ENCODE peak calls at places on chromosome 12, in seven cellular contexts. P, X, L, A, Y, W and R are unnamed samples.

GRCh38 chr12:59587710-59588109 is 8.1 kb upstream of the SLC16A7 start:
- DNase-seq in P (no peak), X (no peak), L (no peak), A (no peak), Y (no peak), W (no peak), R (no peak)

GRCh38 chr12:30754383-30754749 is 385 bp downstream of the CAPRIN2 start:
- DNase-seq in P (no peak), X (no peak), L (no peak), A (no peak), Y (peak; percentile 61), W (no peak), R (peak; percentile 9)

GRCh38 chr12:80469681-80470080 is 25.6 kb downstream of the PTPRQ start:
- DNase-seq in P (no peak), X (no peak), L (no peak), A (no peak), Y (no peak), W (no peak), R (peak; percentile 6)

GRCh38 chr12:110042260-110042659 is 6.1 kb downstream of the C12orf76 start:
- DNase-seq in P (no peak), X (no peak), L (no peak), A (no peak), Y (no peak), W (no peak), R (no peak)

GRCh38 chr12:1496162-1496925 is 98.0 kb downstream of the FBXL14 start:
- DNase-seq in P (peak; percentile 74), X (peak; percentile 33), L (peak; percentile 62), A (no peak), Y (no peak), W (no peak), R (no peak)

GRCh38 chr12:67515679-67516363 is 132.7 kb upstream of the DYRK2 start:
- DNase-seq in P (no peak), X (no peak), L (no peak), A (no peak), Y (peak; percentile 89), W (no peak), R (no peak)

GRCh38 chr12:115337693-115338543 is 653.9 kb upstream of the TBX3 start:
- DNase-seq in P (peak; percentile 68), X (peak; percentile 55), L (no peak), A (peak; percentile 39), Y (no peak), W (peak; percentile 18), R (peak; percentile 92)

GRCh38 chr12:25594376-25594775 is 41.3 kb upstream of the LMNTD1 start:
- DNase-seq in P (no peak), X (no peak), L (no peak), A (no peak), Y (no peak), W (no peak), R (no peak)

GRCh38 chr12:121776190-121777098 is 17.0 kb downstream of the RHOF start:
- DNase-seq in P (peak; percentile 87), X (peak; percentile 85), L (no peak), A (no peak), Y (peak; percentile 86), W (peak; percentile 88), R (no peak)

GRCh38 chr12:81164827-81165226 is 86.9 kb downstream of the ACSS3 start:
- DNase-seq in P (no peak), X (no peak), L (no peak), A (no peak), Y (no peak), W (no peak), R (no peak)

GRCh38 chr12:33795536-33795935 is 226.8 kb upstream of the ALG10 start:
- DNase-seq in P (no peak), X (no peak), L (no peak), A (no peak), Y (no peak), W (no peak), R (peak; percentile 86)

GRCh38 chr12:14995583-14996425 is 23.0 kb downstream of the PDE6H start:
- DNase-seq in P (no peak), X (no peak), L (no peak), A (peak; percentile 63), Y (peak; percentile 78), W (no peak), R (peak; percentile 40)

GRCh38 chr12:6332459-6332858 is 9.4 kb downstream of the TNFRSF1A start:
- DNase-seq in P (no peak), X (no peak), L (no peak), A (no peak), Y (no peak), W (no peak), R (peak; percentile 93)

GRCh38 chr12:6334359-6334758 is 7.5 kb downstream of the TNFRSF1A start:
- DNase-seq in P (no peak), X (no peak), L (no peak), A (no peak), Y (no peak), W (no peak), R (no peak)

GRCh38 chr12:6330999-6331714 is 10.7 kb downstream of the TNFRSF1A start:
- DNase-seq in P (no peak), X (no peak), L (no peak), A (no peak), Y (no peak), W (no peak), R (no peak)

GRCh38 chr12:6333566-6333965 is 8.3 kb downstream of the TNFRSF1A start:
- DNase-seq in P (no peak), X (no peak), L (peak; percentile 84), A (no peak), Y (no peak), W (no peak), R (peak; percentile 89)

GRCh38 chr12:6333029-6333428 is 8.8 kb downstream of the TNFRSF1A start:
- DNase-seq in P (no peak), X (no peak), L (no peak), A (no peak), Y (peak; percentile 45), W (no peak), R (no peak)
- H3K27ac ChIP-seq in P (no peak overlapping the region), X (no peak overlapping the region), L (peak overlapping the region; percentile 97), A (peak overlapping the region; percentile 11), Y (peak overlapping the region; percentile 44), W (peak overlapping the region; percentile 95), R (peak overlapping the region; percentile 24)

DNA sequence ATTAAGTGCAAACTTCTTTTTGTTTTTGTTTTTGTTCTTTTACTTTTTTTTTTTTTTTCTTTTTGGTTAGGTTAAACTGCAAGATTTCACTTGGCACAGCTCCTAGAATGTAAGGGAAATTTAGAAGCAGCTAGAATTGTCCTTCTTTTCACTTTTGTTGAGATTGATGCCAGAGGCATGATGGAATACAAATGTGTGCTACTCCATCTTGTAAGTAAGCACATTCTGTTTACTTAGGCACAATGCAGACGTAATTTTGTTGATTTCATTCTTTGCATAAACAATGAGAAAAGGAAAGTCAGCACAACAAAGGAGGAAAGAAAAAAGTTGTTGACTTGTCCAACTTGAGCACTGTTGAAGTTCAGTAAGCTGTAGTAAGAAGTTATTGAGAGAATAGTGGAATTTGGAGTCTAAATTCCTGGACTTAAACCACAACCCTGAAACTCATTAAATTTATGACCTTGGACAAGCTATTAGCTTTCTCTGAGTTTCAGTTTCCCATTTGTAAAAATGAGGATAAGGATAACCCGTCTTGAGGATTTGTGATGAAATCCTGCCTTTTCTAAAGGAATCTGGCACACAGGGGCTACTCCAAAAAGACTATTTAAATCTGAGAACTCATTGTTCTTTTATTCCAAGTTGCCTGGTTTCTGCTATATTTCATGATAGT is 19.5 kb upstream of the CNTN1 start:
- DNase-seq in P (no peak), X (no peak), L (no peak), A (no peak), Y (no peak), W (no peak), R (no peak)
- H3K4me1 ChIP-seq in P (no peaks in the 10 kb centered on the region), X (no peaks in the 10 kb centered on the region), L (no peaks in the 10 kb centered on the region), A (no peaks in the 10 kb centered on the region), Y (no peaks in the 10 kb centered on the region), W (no peaks in the 10 kb centered on the region), R (no peaks in the 10 kb centered on the region)

GRCh38 chr12:120043421-120043820 is 54.4 kb downstream of the BICDL1 start:
- DNase-seq in P (no peak), X (no peak), L (no peak), A (no peak), Y (no peak), W (no peak), R (no peak)
- H3K27ac ChIP-seq in P (no peak overlapping the region), X (no peak overlapping the region), L (peak overlapping the region; percentile 67), A (no peak overlapping the region), Y (no peak overlapping the region), W (no peak overlapping the region), R (no peak overlapping the region)

DNA sequence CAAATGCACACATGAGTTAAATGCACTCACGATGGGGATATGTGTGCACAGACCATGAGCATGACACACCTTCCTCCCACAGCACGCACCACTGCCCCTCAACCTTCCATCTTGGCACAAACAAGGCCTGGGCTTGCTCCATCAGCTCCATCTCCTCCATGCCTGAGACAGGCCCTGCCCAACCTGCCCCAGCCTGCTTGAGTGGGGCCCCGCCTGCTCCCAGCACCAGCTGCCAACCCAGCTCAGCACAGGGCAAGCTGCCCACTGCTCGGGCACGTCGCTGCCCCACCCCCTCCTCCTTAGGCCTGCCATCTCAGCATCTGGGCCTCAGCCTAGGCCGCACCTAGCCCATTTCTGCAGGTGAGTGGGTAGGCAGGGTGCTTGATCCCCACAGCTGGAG is 27.6 kb upstream of the KRT78 start:
- DNase-seq in P (peak; percentile 77), X (no peak), L (peak; percentile 92), A (no peak), Y (no peak), W (peak; percentile 68), R (no peak)
- H3K4me1 ChIP-seq in P (no peaks in the 10 kb centered on the region), X (no peaks in the 10 kb centered on the region), L (peaks cover 48% of the 10 kb centered on the region), A (peaks cover 90% of the 10 kb centered on the region), Y (peaks cover 9% of the 10 kb centered on the region), W (peaks cover 14% of the 10 kb centered on the region), R (peaks cover 57% of the 10 kb centered on the region)

GRCh38 chr12:26880625-26881024 is 47.6 kb upstream of the ITPR2 start:
- DNase-seq in P (no peak), X (no peak), L (no peak), A (no peak), Y (no peak), W (no peak), R (no peak)

GRCh38 chr12:26874501-26875296 is 41.7 kb upstream of the ITPR2 start:
- DNase-seq in P (no peak), X (no peak), L (no peak), A (no peak), Y (no peak), W (no peak), R (no peak)

DNA sequence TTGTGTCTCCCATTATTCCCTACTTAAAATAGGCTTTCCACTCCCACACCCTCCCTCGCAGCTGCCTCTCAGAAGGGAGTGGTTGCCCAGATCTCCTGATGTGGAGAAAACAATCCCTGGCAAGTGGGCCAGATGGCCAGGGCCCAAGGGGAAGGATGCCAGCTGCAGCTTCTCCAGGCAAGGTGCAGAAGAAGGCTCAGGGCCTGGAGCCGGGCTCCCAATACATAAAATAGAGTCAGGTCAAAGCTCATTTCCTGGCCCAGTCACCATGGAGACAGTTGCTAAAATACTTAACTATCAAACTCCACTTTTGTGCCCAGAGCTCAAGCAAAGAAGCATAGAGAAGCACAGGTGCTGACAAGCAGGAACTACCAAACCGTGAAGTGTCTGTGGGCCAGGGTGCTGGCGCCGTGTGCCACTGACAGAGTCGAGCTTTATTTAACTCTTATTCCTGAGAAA is 45.7 kb upstream of the ITPR2 start:
- DNase-seq in P (peak; percentile 49), X (no peak), L (no peak), A (no peak), Y (no peak), W (peak; percentile 84), R (no peak)
- H3K27ac ChIP-seq in P (no peak overlapping the region), X (no peak overlapping the region), L (no peak overlapping the region), A (no peak overlapping the region), Y (no peak overlapping the region), W (peak overlapping the region; percentile 52), R (no peak overlapping the region)